ENCODE peak calls at places on chromosomes 3 and 15, in seven cellular contexts. I is T47D, O is ureter, Q is tibial artery, E is heart left ventricle, V is foreskin keratinocyte, Z is astrocyte of the spinal cord. N is an unnamed sample.
A peak's percentile ranks its signal among the peaks of the same experiment; 100 is the strongest.

GRCh38 chr3:25665646-25666136 is 984 bp upstream of the TOP2B start:
- DNase-seq in I (no peak), O (no peak), Q (no peak), E (no peak), V (no peak), Z (no peak), N (no peak)

GRCh38 chr15:87597346-87598052 is 659.0 kb downstream of the NTRK3 start:
- DNase-seq in I (no peak), O (no peak), Q (no peak), E (no peak), V (no peak), Z (no peak), N (peak; percentile 28)

GRCh38 chr3:119420196-119420595 is 43.2 kb downstream of the TMEM39A start:
- DNase-seq in I (no peak), O (no peak), Q (no peak), E (no peak), V (no peak), Z (no peak), N (no peak)

GRCh38 chr3:29759443-29760033 is 478.7 kb downstream of the RBMS3 start:
- DNase-seq in I (no peak), O (no peak), Q (no peak), E (peak; percentile 11), V (peak; percentile 54), Z (peak; percentile 47), N (no peak)

GRCh38 chr3:46880884-46881818 is 3.6 kb downstream of the PTH1R start:
- DNase-seq in I (no peak), O (no peak), Q (no peak), E (no peak), V (no peak), Z (no peak), N (no peak)

GRCh38 chr3:51997935-51998596 is 2.4 kb upstream of the RPL29 start:
- DNase-seq in I (peak; percentile 62), O (no peak), Q (no peak), E (no peak), V (peak; percentile 81), Z (no peak), N (no peak)

GRCh38 chr3:97293596-97294131 is 470.9 kb upstream of the ARL6 start:
- DNase-seq in I (no peak), O (no peak), Q (no peak), E (no peak), V (no peak), Z (no peak), N (no peak)

GRCh38 chr3:112642912-112643506 is 2.1 kb upstream of the CCDC80 start:
- DNase-seq in I (peak; percentile 57), O (peak; percentile 88), Q (peak; percentile 90), E (peak; percentile 78), V (peak; percentile 81), Z (peak; percentile 92), N (peak; percentile 91)

GRCh38 chr3:88641033-88641604 is 466.3 kb upstream of the EPHA3 start:
- DNase-seq in I (no peak), O (no peak), Q (no peak), E (no peak), V (no peak), Z (no peak), N (no peak)

GRCh38 chr3:34024447-34025240 is 226.2 kb downstream of the PDCD6IP start:
- DNase-seq in I (no peak), O (no peak), Q (no peak), E (no peak), V (no peak), Z (no peak), N (no peak)

GRCh38 chr3:8621141-8621540 is 23.5 kb downstream of the SSUH2 start:
- DNase-seq in I (no peak), O (no peak), Q (peak; percentile 53), E (no peak), V (no peak), Z (no peak), N (no peak)

GRCh38 chr15:88605507-88606436 is 15.4 kb upstream of the AEN start:
- DNase-seq in I (peak; percentile 37), O (no peak), Q (no peak), E (no peak), V (no peak), Z (peak; percentile 19), N (peak; percentile 68)

GRCh38 chr15:37134244-37134643 is 33.9 kb upstream of the MEIS2 start:
- DNase-seq in I (no peak), O (no peak), Q (no peak), E (no peak), V (no peak), Z (no peak), N (no peak)

GRCh38 chr3:27449530-27450150 is 34.5 kb downstream of the SLC4A7 start:
- DNase-seq in I (no peak), O (no peak), Q (no peak), E (no peak), V (no peak), Z (no peak), N (no peak)

GRCh38 chr3:184399410-184399809 is 19.6 kb downstream of the CHRD start:
- DNase-seq in I (no peak), O (no peak), Q (peak; percentile 58), E (no peak), V (peak; percentile 29), Z (peak; percentile 93), N (no peak)